ENCODE peak calls at places on chromosomes 13 and 19, in ten cellular contexts. R is activated T-helper 1 cell treated with anti-CD3 and anti-CD28 coated beads, Interleukin-12 subunit alpha, Interleukin-12 subunit beta, Interleukin-2, Interleukin-4 antibody, amounts not matched to agents 30 ng/mL and 10 ng/mL and 1 ng/mL, durations not matched to agents 14 hours and 24 hours and 36 hours; T is osteoblast; S is non-pigmented ciliary epithelial cell; H is A172; V is thoracic aorta; D is CD8-positive, alpha-beta memory T cell; C is esophagus muscularis mucosa; B is progenitor cell of endocrine pancreas; X is mucosa of descending colon. K is an unnamed sample.

GRCh38 chr13:44052843-44053607 is 173.3 kb downstream of the LACC1 start:
- DNase-seq in R (no peak), T (no peak), S (peak), H (no peak), V (peak), D (no peak), C (no peak), B (no peak), X (no peak), K (no peak)

GRCh38 chr13:111211789-111212516 is 96.8 kb downstream of the ARHGEF7 start:
- DNase-seq in R (no peak), T (no peak), S (peak), H (no peak), V (no peak), D (no peak), C (no peak), B (no peak), X (no peak), K (no peak)

GRCh38 chr19:44553478-44554171 is 24.1 kb upstream of the CEACAM20 start:
- DNase-seq in R (no peak), T (no peak), S (no peak), H (peak), V (no peak), D (no peak), C (no peak), B (no peak), X (no peak), K (no peak)

GRCh38 chr13:50116430-50116973 is 101.3 kb downstream of the KCNRG start:
- DNase-seq in R (no peak), T (no peak), S (no peak), H (no peak), V (no peak), D (no peak), C (no peak), B (no peak), X (no peak), K (no peak)

GRCh38 chr13:112928958-112929777 is 39.8 kb upstream of the MCF2L start:
- DNase-seq in R (no peak), T (no peak), S (no peak), H (peak), V (no peak), D (no peak), C (no peak), B (no peak), X (peak), K (no peak)

GRCh38 chr19:4089946-4090345 is 23.2 kb upstream of the ZBTB7A start:
- DNase-seq in R (no peak), T (no peak), S (no peak), H (no peak), V (no peak), D (no peak), C (no peak), B (no peak), X (no peak), K (no peak)

GRCh38 chr19:31255174-31255862 is 93.9 kb downstream of the TSHZ3 start:
- DNase-seq in R (no peak), T (no peak), S (no peak), H (no peak), V (no peak), D (no peak), C (peak), B (no peak), X (no peak), K (no peak)

GRCh38 chr13:44116562-44117315 is 237.0 kb downstream of the LACC1 start:
- DNase-seq in R (no peak), T (no peak), S (no peak), H (no peak), V (no peak), D (no peak), C (peak), B (no peak), X (no peak), K (no peak)

GRCh38 chr13:112931028-112931934 is 37.7 kb upstream of the MCF2L start:
- DNase-seq in R (no peak), T (peak), S (peak), H (peak), V (no peak), D (no peak), C (no peak), B (no peak), X (peak), K (no peak)

GRCh38 chr19:6723738-6724137 is 3.3 kb upstream of the C3 start:
- DNase-seq in R (no peak), T (peak), S (no peak), H (no peak), V (no peak), D (no peak), C (no peak), B (no peak), X (no peak), K (no peak)

GRCh38 chr19:29170554-29170953 is 42.4 kb downstream of the UQCRFS1 start:
- DNase-seq in R (no peak), T (no peak), S (no peak), H (no peak), V (no peak), D (no peak), C (no peak), B (no peak), X (no peak), K (no peak)

GRCh38 chr19:29550896-29551295 is 25.1 kb downstream of the VSTM2B start:
- DNase-seq in R (no peak), T (no peak), S (no peak), H (no peak), V (no peak), D (no peak), C (no peak), B (no peak), X (no peak), K (no peak)

GRCh38 chr19:46859637-46860124 is 1.1 kb upstream of the ARHGAP35 start:
- DNase-seq in R (no peak), T (peak), S (no peak), H (no peak), V (no peak), D (peak), C (no peak), B (no peak), X (peak), K (no peak)

GRCh38 chr19:7637374-7638256 is 705 bp downstream of the STXBP2 start:
- DNase-seq in R (no peak), T (peak), S (no peak), H (no peak), V (no peak), D (peak), C (no peak), B (no peak), X (peak), K (no peak)

GRCh38 chr13:98272549-98272948 is 95.5 kb upstream of the RNF113B start:
- DNase-seq in R (no peak), T (no peak), S (no peak), H (no peak), V (no peak), D (no peak), C (no peak), B (no peak), X (no peak), K (no peak)

GRCh38 chr13:83730674-83731073 is 151.6 kb downstream of the SLITRK1 start:
- DNase-seq in R (no peak), T (no peak), S (no peak), H (no peak), V (no peak), D (no peak), C (no peak), B (no peak), X (no peak), K (no peak)

GRCh38 chr13:48318714-48319457 is 15.3 kb downstream of the RB1 start:
- DNase-seq in R (no peak), T (peak), S (no peak), H (no peak), V (no peak), D (no peak), C (no peak), B (no peak), X (peak), K (no peak)

GRCh38 chr19:29687244-29687896 is 22.1 kb downstream of the PLEKHF1 start:
- DNase-seq in R (no peak), T (peak), S (peak), H (peak), V (no peak), D (no peak), C (no peak), B (no peak), X (no peak), K (no peak)

GRCh38 chr13:27923794-27924528 is 4.2 kb downstream of the PDX1 start:
- DNase-seq in R (no peak), T (no peak), S (no peak), H (no peak), V (no peak), D (no peak), C (no peak), B (peak), X (no peak), K (no peak)

GRCh38 chr19:15323496-15324235 is 8.7 kb downstream of the BRD4 start:
- DNase-seq in R (no peak), T (no peak), S (no peak), H (no peak), V (no peak), D (no peak), C (no peak), B (no peak), X (peak), K (no peak)

GRCh38 chr19:37227996-37228395 is 10.0 kb downstream of the ZNF383 start:
- DNase-seq in R (no peak), T (no peak), S (no peak), H (no peak), V (no peak), D (peak), C (no peak), B (peak), X (no peak), K (no peak)

GRCh38 chr19:43229315-43229714 is 23.9 kb upstream of the PSG4 start:
- DNase-seq in R (no peak), T (no peak), S (no peak), H (peak), V (no peak), D (no peak), C (no peak), B (no peak), X (no peak), K (no peak)

GRCh38 chr19:49331616-49332055 is 3.6 kb upstream of the CD37 start:
- DNase-seq in R (peak), T (peak), S (no peak), H (peak), V (no peak), D (peak), C (peak), B (no peak), X (no peak), K (no peak)

GRCh38 chr13:27605610-27606200 is 14.6 kb downstream of the LNX2 start:
- DNase-seq in R (no peak), T (peak), S (no peak), H (no peak), V (no peak), D (no peak), C (no peak), B (no peak), X (no peak), K (no peak)

GRCh38 chr19:33562636-33563035 is 41.0 kb upstream of the PEPD start:
- DNase-seq in R (no peak), T (no peak), S (no peak), H (no peak), V (no peak), D (no peak), C (no peak), B (no peak), X (no peak), K (no peak)

GRCh38 chr13:45690636-45691035 is 11.5 kb upstream of the CBY2 start:
- DNase-seq in R (no peak), T (no peak), S (no peak), H (no peak), V (no peak), D (no peak), C (peak), B (no peak), X (no peak), K (no peak)

GRCh38 chr13:34044660-34045080 is 226.7 kb downstream of the RFC3 start:
- DNase-seq in R (no peak), T (peak), S (peak), H (peak), V (no peak), D (no peak), C (no peak), B (no peak), X (no peak), K (no peak)

GRCh38 chr19:46714523-46715106 is 2.3 kb downstream of the PRKD2 start:
- DNase-seq in R (peak), T (peak), S (no peak), H (no peak), V (no peak), D (no peak), C (no peak), B (no peak), X (no peak), K (no peak)

GRCh38 chr19:37470216-37470615 is 1.1 kb downstream of the ZNF570 start:
- DNase-seq in R (no peak), T (peak), S (no peak), H (no peak), V (no peak), D (no peak), C (no peak), B (no peak), X (no peak), K (no peak)

GRCh38 chr13:94917814-94918213 is 205.5 kb upstream of the SOX21 start:
- DNase-seq in R (no peak), T (no peak), S (no peak), H (peak), V (no peak), D (no peak), C (no peak), B (no peak), X (no peak), K (no peak)

GRCh38 chr19:50858896-50859295 is 4.2 kb downstream of the KLK3 start:
- DNase-seq in R (no peak), T (no peak), S (no peak), H (no peak), V (no peak), D (no peak), C (no peak), B (no peak), X (peak), K (no peak)

GRCh38 chr19:42135836-42136235 is 3.6 kb upstream of the POU2F2 start:
- DNase-seq in R (no peak), T (no peak), S (no peak), H (no peak), V (no peak), D (no peak), C (no peak), B (no peak), X (no peak), K (no peak)

GRCh38 chr13:79966502-79966901 is 374.4 kb downstream of the SPRY2 start:
- DNase-seq in R (no peak), T (peak), S (no peak), H (no peak), V (no peak), D (no peak), C (no peak), B (no peak), X (no peak), K (no peak)

GRCh38 chr19:17752865-17753639 is 1.8 kb downstream of the FCHO1 start:
- DNase-seq in R (no peak), T (no peak), S (no peak), H (no peak), V (no peak), D (no peak), C (no peak), B (no peak), X (no peak), K (no peak)

GRCh38 chr19:45976180-45976579 is 2.5 kb upstream of the NOVA2 start:
- DNase-seq in R (no peak), T (no peak), S (no peak), H (no peak), V (no peak), D (no peak), C (no peak), B (no peak), X (no peak), K (no peak)

K was measured in esophagus squamous epithelium.